ENCODE peak calls at places on chromosomes 2 and 18, in four cellular contexts. N is GM13977, C is OCI-LY7, A is cardiac muscle cell. H is an unnamed sample.
A peak's percentile ranks its signal among the peaks of the same experiment; 100 is the strongest.

GRCh38 chr2:165239230-165239629 is at the start of gene SCN2A:
- DNase-seq in N (peak; percentile 9), C (peak; percentile 51), A (peak; percentile 66), H (peak; percentile 1)

GRCh38 chr2:188676012-188676405 is 298.2 kb upstream of the COL3A1 start:
- DNase-seq in N (no peak), C (no peak), A (no peak), H (no peak)

GRCh38 chr2:99609851-99610381 is 120.1 kb upstream of the REV1 start:
- DNase-seq in N (no peak), C (no peak), A (no peak), H (no peak)

GRCh38 chr2:32688511-32688910 is 60.7 kb downstream of the TTC27 start:
- DNase-seq in N (peak; percentile 33), C (no peak), A (no peak), H (peak; percentile 13)

GRCh38 chr2:84223191-84223590 is 235.9 kb downstream of the SUCLG1 start:
- DNase-seq in N (no peak), C (no peak), A (no peak), H (no peak)

GRCh38 chr2:240821429-240821778 is 1.4 kb upstream of the KIF1A start:
- DNase-seq in N (no peak), C (no peak), A (no peak), H (no peak)

GRCh38 chr2:71934595-71935263 is 212.9 kb downstream of the CYP26B1 start:
- DNase-seq in N (peak; percentile 2), C (no peak), A (no peak), H (no peak)

GRCh38 chr2:171244970-171245782 is 84.5 kb upstream of the TLK1 start:
- DNase-seq in N (no peak), C (peak; percentile 25), A (no peak), H (no peak)

GRCh38 chr2:109266998-109267854 is 138.2 kb downstream of the SH3RF3 start:
- DNase-seq in N (no peak), C (no peak), A (no peak), H (no peak)

GRCh38 chr2:105426626-105427292 is 27.9 kb upstream of the FHL2 start:
- DNase-seq in N (no peak), C (no peak), A (no peak), H (no peak)

GRCh38 chr2:72572501-72572900 is 253.3 kb downstream of the EXOC6B start:
- DNase-seq in N (no peak), C (no peak), A (no peak), H (no peak)

GRCh38 chr2:77519164-77519887 is 2.9 kb downstream of the LRRTM4 start:
- DNase-seq in N (no peak), C (no peak), A (no peak), H (no peak)

GRCh38 chr2:54100772-54101171 is 14.6 kb upstream of the ACYP2 start:
- DNase-seq in N (no peak), C (peak; percentile 44), A (no peak), H (no peak)

GRCh38 chr2:121052023-121052422 is 233.0 kb downstream of the TFCP2L1 start:
- DNase-seq in N (no peak), C (no peak), A (no peak), H (no peak)

GRCh38 chr18:79487198-79488165 is 91.8 kb downstream of the NFATC1 start:
- DNase-seq in N (no peak), C (no peak), A (no peak), H (no peak)

GRCh38 chr2:109341904-109342303 is 212.9 kb downstream of the SH3RF3 start:
- DNase-seq in N (no peak), C (no peak), A (no peak), H (no peak)

GRCh38 chr2:113067681-113068080 is at the start of gene IL1F10:
- DNase-seq in N (no peak), C (no peak), A (no peak), H (no peak)

GRCh38 chr2:141911485-141912066 is 219.2 kb downstream of the LRP1B start:
- DNase-seq in N (no peak), C (peak; percentile 41), A (peak; percentile 69), H (peak; percentile 2)

GRCh38 chr2:158905824-158906223 is 62.6 kb upstream of the TANC1 start:
- DNase-seq in N (no peak), C (no peak), A (no peak), H (no peak)

GRCh38 chr2:8121826-8122505 is 559.9 kb upstream of the ID2 start:
- DNase-seq in N (no peak), C (no peak), A (no peak), H (no peak)

GRCh38 chr2:42881732-42882131 is 89.3 kb upstream of the HAAO start:
- DNase-seq in N (no peak), C (no peak), A (no peak), H (no peak)

GRCh38 chr2:128315829-128316776 is 2.6 kb downstream of the HS6ST1 start:
- DNase-seq in N (no peak), C (peak; percentile 71), A (no peak), H (no peak)

DNA sequence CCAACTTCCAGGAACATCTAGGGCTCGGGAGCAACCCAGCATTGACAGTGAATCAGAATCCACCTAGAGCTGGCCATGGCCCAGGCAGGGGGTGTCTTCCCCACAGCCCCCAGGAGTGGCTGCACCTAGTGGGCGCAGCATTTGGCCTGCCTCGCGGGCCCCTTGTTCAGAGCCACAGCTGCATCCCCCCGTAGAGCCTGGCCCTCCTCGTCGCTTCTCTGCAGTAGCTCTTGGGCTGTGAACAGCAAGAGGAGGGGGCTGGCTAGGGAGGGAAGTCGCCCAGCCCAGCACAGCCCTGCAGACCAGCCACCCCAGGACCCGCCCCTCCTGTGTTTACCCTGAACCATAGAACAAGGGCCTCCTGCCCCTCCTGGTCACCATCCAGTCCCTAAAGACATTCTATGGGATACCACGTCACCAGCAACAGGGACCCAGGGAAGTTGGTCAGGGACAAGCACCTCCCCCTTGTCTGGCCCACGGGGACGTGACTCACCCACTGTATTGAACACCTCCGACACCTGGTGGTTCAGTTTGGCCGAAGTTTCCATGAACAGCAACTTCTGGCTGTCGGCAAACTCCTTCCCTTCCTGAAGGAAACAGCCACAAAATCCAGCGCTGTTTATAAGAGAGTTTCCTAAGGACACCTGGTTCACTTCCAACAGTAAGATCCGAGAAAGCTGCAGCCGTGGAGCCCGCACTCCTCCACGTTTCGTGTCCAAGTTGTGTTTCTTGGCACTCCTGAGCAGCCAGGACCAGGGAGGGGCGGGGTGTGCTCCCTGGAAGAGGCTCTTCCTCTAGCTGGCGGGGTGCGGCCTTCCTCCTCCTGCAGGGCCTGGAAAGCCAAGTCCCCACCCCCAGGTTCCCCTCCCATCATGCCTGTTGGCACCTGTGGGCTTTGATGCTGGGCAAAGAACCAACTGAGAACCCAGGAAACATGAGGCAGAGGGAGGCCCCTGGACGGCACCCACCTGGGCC is 8.8 kb downstream of the PRLH start:
- DNase-seq in N (no peak), C (no peak), A (no peak), H (no peak)
- TF ChIP-seq CTCF in N (no peak), C (no peak), A (no peak), H (no peak)

GRCh38 chr2:110957267-110957666 is 163.4 kb upstream of the BCL2L11 start:
- DNase-seq in N (no peak), C (no peak), A (no peak), H (no peak)

GRCh38 chr2:110960281-110960680 is 160.4 kb upstream of the BCL2L11 start:
- DNase-seq in N (no peak), C (no peak), A (no peak), H (no peak)

GRCh38 chr2:110958720-110959119 is 162.0 kb upstream of the BCL2L11 start:
- DNase-seq in N (no peak), C (no peak), A (no peak), H (no peak)

GRCh38 chr2:110961024-110961423 is 159.7 kb upstream of the BCL2L11 start:
- DNase-seq in N (no peak), C (no peak), A (no peak), H (no peak)

GRCh38 chr2:110959233-110959632 is 161.5 kb upstream of the BCL2L11 start:
- DNase-seq in N (no peak), C (no peak), A (no peak), H (no peak)
- TF ChIP-seq CTCF in N (no peak), C (no peak), A (no peak), H (no peak)

DNA sequence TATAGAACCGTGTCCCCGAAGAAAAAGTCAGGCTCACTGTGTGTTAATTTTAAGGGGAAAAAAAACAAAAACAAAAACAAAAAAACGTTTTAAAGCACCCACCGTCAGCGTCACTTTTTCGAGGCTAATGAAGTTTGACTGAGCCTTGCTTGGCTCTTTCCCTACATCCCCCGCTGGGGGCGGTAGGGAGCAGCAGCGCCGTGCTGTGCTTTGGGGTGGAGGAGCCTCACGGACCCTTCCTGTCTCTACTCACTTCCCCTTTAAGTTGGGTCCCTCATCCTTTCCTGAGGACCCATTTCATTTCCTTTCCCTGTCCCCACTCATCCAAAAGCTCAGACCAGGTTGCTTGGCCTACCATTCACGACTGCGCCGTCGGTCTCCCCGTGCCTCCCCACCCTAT is 82.8 kb upstream of the RPL31 start:
- DNase-seq in N (no peak), C (peak; percentile 30), A (no peak), H (peak; percentile 22)
- TF ChIP-seq CTCF in N (peak; percentile 50), C (peak; percentile 75), A (peak; percentile 43), H (peak; percentile 55)

DNA sequence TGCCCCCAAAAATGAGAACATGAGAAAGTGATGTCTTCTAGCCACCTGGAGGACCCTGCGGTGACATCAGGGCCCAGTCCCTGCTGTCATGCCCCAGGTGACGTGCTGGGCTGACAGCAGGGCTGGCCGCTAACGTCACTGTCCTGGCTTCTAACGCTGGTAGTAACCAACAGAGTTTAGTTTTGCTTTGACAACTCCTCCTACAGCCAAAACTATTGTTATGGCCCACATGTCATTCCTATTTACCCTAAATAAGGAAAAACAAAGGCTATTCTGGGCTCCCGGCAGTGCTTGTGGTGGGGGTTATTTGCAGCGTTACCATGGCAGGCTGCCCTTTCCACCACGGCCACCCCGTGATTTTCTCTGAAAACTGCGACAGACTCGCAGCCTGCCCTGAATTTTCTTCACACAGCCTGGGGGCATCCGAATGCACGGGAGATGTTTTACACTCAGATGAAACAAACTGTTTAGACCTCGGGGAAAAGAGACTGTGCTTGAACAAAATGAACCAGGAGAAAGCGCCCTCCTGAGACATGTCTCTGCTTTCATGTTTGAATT is 115.2 kb downstream of the FAM210A start:
- DNase-seq in N (peak; percentile 62), C (peak; percentile 59), A (no peak), H (peak; percentile 65)
- TF ChIP-seq CTCF in N (no peak), C (peak; percentile 46), A (no peak), H (no peak)

GRCh38 chr2:223900066-223900465 is 45.1 kb downstream of the WDFY1 start:
- DNase-seq in N (no peak), C (no peak), A (no peak), H (no peak)

GRCh38 chr2:223900531-223900930 is 44.6 kb downstream of the WDFY1 start:
- DNase-seq in N (no peak), C (no peak), A (no peak), H (no peak)

GRCh38 chr2:223897669-223898314 is 47.3 kb downstream of the WDFY1 start:
- DNase-seq in N (no peak), C (peak; percentile 5), A (no peak), H (no peak)

GRCh38 chr2:223901311-223901710 is 43.8 kb downstream of the WDFY1 start:
- DNase-seq in N (no peak), C (no peak), A (no peak), H (no peak)

DNA sequence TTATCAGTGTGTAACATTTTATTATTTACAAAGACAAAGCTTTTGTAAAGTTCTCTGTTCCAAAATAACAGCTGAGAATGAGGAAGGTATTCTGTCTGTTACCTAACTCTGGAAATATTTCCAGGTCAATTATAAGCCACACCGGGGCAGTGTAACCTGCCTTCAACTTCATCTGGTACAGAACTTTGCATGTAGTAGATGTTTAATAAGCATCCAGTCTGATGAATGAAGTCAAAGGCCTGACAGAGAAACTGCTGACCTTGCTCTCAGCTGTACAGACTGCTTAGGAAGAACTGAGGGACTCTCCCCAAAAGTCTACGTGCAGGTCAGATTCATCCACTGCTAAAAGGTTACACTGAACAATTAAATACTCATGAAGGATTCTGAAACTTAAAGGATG is 43.3 kb downstream of the WDFY1 start:
- DNase-seq in N (no peak), C (peak; percentile 33), A (no peak), H (no peak)
- TF ChIP-seq CTCF in N (no peak), C (peak; percentile 56), A (no peak), H (no peak)

GRCh38 chr2:150548527-150548926 is 61.1 kb upstream of the RND3 start:
- DNase-seq in N (peak; percentile 20), C (peak; percentile 2), A (peak; percentile 47), H (no peak)
- TF ChIP-seq CTCF in N (peak; percentile 30), C (peak; percentile 68), A (peak; percentile 49), H (peak; percentile 33)

H was measured in GM20000.